ENCODE peak calls at places on chromosomes 2 and 18, in six cellular contexts. S is heart left ventricle; G is WERI-Rb-1; K is CD8-positive, alpha-beta T cell; M is transverse colon; U is right atrium auricular region. F is an unnamed sample. For H3K36me3, the result is how much of the 10 kb centered on the place peaks cover.

GRCh38 chr2:127807678-127808353 is 3.2 kb downstream of the WDR33 start:
- DNase-seq in S (no peak), G (no peak), K (no peak), M (no peak), U (no peak), F (no peak)

GRCh38 chr18:55199291-55199963 is 240.2 kb upstream of the CCDC68 start:
- DNase-seq in S (no peak), G (peak), K (no peak), M (no peak), U (no peak), F (no peak)

GRCh38 chr2:142423603-142424002 is 292.8 kb upstream of the LRP1B start:
- DNase-seq in S (no peak), G (no peak), K (no peak), M (no peak), U (no peak), F (no peak)

GRCh38 chr2:36493221-36493620 is 104.7 kb downstream of the FEZ2 start:
- DNase-seq in S (no peak), G (no peak), K (no peak), M (no peak), U (no peak), F (no peak)

GRCh38 chr2:38265461-38265860 is 111.6 kb downstream of the ATL2 start:
- DNase-seq in S (no peak), G (no peak), K (no peak), M (no peak), U (no peak), F (no peak)

GRCh38 chr18:58762781-58763171 is 91.5 kb downstream of the MALT1 start:
- DNase-seq in S (no peak), G (no peak), K (no peak), M (no peak), U (peak), F (no peak)

GRCh38 chr18:46832856-46833255 is 76.0 kb upstream of the ST8SIA5 start:
- DNase-seq in S (no peak), G (no peak), K (no peak), M (no peak), U (no peak), F (no peak)

GRCh38 chr2:109612991-109613921 is 510 bp downstream of the SEPTIN10 start:
- DNase-seq in S (peak), G (no peak), K (no peak), M (peak), U (peak), F (peak)

GRCh38 chr2:7052404-7052803 is 135.2 kb downstream of the RNF144A start:
- DNase-seq in S (no peak), G (no peak), K (no peak), M (no peak), U (no peak), F (no peak)

GRCh38 chr18:41396861-41397260 is 558.2 kb upstream of the PIK3C3 start:
- DNase-seq in S (no peak), G (no peak), K (no peak), M (no peak), U (no peak), F (no peak)

GRCh38 chr2:48852938-48853337 is 97.4 kb upstream of the LHCGR start:
- DNase-seq in S (no peak), G (no peak), K (no peak), M (no peak), U (no peak), F (no peak)

GRCh38 chr2:119746836-119747235 is 12.9 kb upstream of the PTPN4 start:
- DNase-seq in S (no peak), G (no peak), K (no peak), M (no peak), U (no peak), F (peak)

GRCh38 chr18:6333981-6334380 is 80.7 kb downstream of the L3MBTL4 start:
- DNase-seq in S (no peak), G (no peak), K (no peak), M (no peak), U (no peak), F (no peak)

GRCh38 chr2:192775011-192775410 is 580.3 kb upstream of the TMEFF2 start:
- DNase-seq in S (no peak), G (no peak), K (no peak), M (no peak), U (no peak), F (no peak)

GRCh38 chr2:166197446-166197845 is 69.6 kb upstream of the SCN1A start:
- DNase-seq in S (no peak), G (no peak), K (no peak), M (no peak), U (no peak), F (no peak)

GRCh38 chr18:63336366-63337099 is 17.0 kb upstream of the BCL2 start:
- DNase-seq in S (no peak), G (no peak), K (no peak), M (no peak), U (no peak), F (peak)

GRCh38 chr18:11963991-11964484 is 17.3 kb upstream of the IMPA2 start:
- DNase-seq in S (no peak), G (peak), K (no peak), M (no peak), U (no peak), F (no peak)

GRCh38 chr2:110115291-110116032 is at the start of gene MALL:
- DNase-seq in S (peak), G (no peak), K (no peak), M (peak), U (no peak), F (no peak)

GRCh38 chr18:49766646-49767045 is 46.7 kb downstream of the ACAA2 start:
- DNase-seq in S (no peak), G (no peak), K (no peak), M (no peak), U (no peak), F (no peak)

GRCh38 chr18:49764032-49764431 is 49.3 kb downstream of the ACAA2 start:
- DNase-seq in S (no peak), G (no peak), K (no peak), M (no peak), U (no peak), F (no peak)

GRCh38 chr18:49768051-49768391 is 45.3 kb downstream of the ACAA2 start:
- DNase-seq in S (no peak), G (peak), K (no peak), M (peak), U (no peak), F (peak)

GRCh38 chr18:49769047-49769708 is 44.2 kb downstream of the ACAA2 start:
- DNase-seq in S (no peak), G (no peak), K (no peak), M (no peak), U (no peak), F (no peak)

GRCh38 chr18:49767111-49768050 is 46.0 kb downstream of the ACAA2 start:
- DNase-seq in S (no peak), G (no peak), K (no peak), M (no peak), U (no peak), F (no peak)
- TF ChIP-seq CTCF in S (no peak), G (no peak), K (no peak), M (no peak), U (no peak), F (no peak)

DNA sequence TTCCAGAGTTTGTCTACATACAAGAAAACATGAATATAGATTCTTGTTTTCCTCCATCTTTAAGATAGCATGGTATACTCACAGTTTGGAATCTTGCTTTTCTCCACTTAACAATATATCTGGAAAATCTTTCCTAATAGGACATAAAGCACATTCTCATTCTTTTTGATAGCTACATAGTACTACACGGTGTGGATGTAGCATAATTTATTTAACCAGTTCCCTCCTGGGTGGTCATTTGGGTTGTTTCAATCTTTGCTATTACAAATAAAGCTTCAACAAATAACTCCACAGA is 19.7 kb downstream of the MXD1 start:
- DNase-seq in S (no peak), G (no peak), K (no peak), M (no peak), U (no peak), F (no peak)
- H3K36me3 ChIP-seq in S (half or more), G (under half), K (under half), M (under half), U (under half), F (under half)

GRCh38 chr18:57579928-57580327 is 6.6 kb downstream of the FECH start:
- DNase-seq in S (no peak), G (no peak), K (no peak), M (no peak), U (no peak), F (no peak)

GRCh38 chr18:57583297-57583835 is 3.1 kb downstream of the FECH start:
- DNase-seq in S (no peak), G (no peak), K (no peak), M (no peak), U (no peak), F (no peak)

GRCh38 chr18:57585421-57585820 is 1.1 kb downstream of the FECH start:
- DNase-seq in S (no peak), G (no peak), K (no peak), M (no peak), U (no peak), F (no peak)

GRCh38 chr18:57585846-57586242 is 658 bp downstream of the FECH start:
- DNase-seq in S (no peak), G (no peak), K (no peak), M (no peak), U (no peak), F (no peak)

GRCh38 chr18:57581301-57581934 is 5.1 kb downstream of the FECH start:
- DNase-seq in S (no peak), G (no peak), K (peak), M (peak), U (no peak), F (no peak)
- TF ChIP-seq CTCF in S (no peak), G (no peak), K (no peak), M (no peak), U (no peak), F (no peak)

GRCh38 chr2:86453838-86454237 is 12.7 kb downstream of the KDM3A start:
- DNase-seq in S (peak), G (no peak), K (no peak), M (peak), U (peak), F (peak)
- H3K36me3 ChIP-seq in S (half or more), G (half or more), K (half or more), M (under half), U (half or more), F (under half)